ENCODE peak calls at places on chromosomes 16 and 17, in ten cellular contexts. R is Caco-2, J is lower lobe of right lung, B is transverse colon, M is AG04450, L is kidney, Q is sigmoid colon, Z is uterus, F is mammary epithelial cell, C is IMR-90. N is an unnamed sample.

GRCh38 chr17:78979780-78980623 is at the start of gene LGALS3BP:
- DNase-seq in Q (peak), F (peak), C (peak), Z (peak), J (peak), R (peak), M (peak), B (peak), L (peak), N (peak)

GRCh38 chr17:62701706-62702085 is 74.2 kb downstream of the MRC2 start:
- DNase-seq in Z (no peak), F (no peak), M (no peak), R (no peak), B (no peak), Q (peak), L (peak), C (no peak), J (no peak), N (no peak)

GRCh38 chr17:78645421-78646295 is 68.5 kb upstream of the DNAH17 start:
- DNase-seq in C (peak), J (peak), Z (peak), F (no peak), R (no peak), M (no peak), L (peak), B (peak), Q (peak), N (peak)

GRCh38 chr16:87047221-87048037 is 269.8 kb downstream of the C16orf95 start:
- DNase-seq in R (peak), L (no peak), F (no peak), Z (no peak), J (no peak), B (no peak), C (peak), Q (no peak), M (no peak), N (peak)

GRCh38 chr17:63641678-63642077 is 19.5 kb downstream of the MAP3K3 start:
- DNase-seq in J (no peak), C (no peak), Z (no peak), B (peak), M (no peak), L (no peak), F (no peak), R (no peak), Q (no peak), N (no peak)

GRCh38 chr17:31919802-31920525 is 16.8 kb upstream of the SUZ12 start:
- DNase-seq in Z (no peak), B (no peak), R (no peak), Q (no peak), F (peak), L (no peak), J (no peak), C (peak), M (peak), N (no peak)

GRCh38 chr16:77212736-77213541 is 13.7 kb downstream of the SYCE1L start:
- DNase-seq in M (no peak), B (peak), Q (peak), F (peak), J (peak), Z (peak), R (peak), C (no peak), L (peak), N (peak)

GRCh38 chr17:50845260-50846147 is 10.1 kb downstream of the WFIKKN2 start:
- DNase-seq in Z (no peak), R (peak), Q (peak), M (no peak), L (no peak), B (no peak), C (peak), J (no peak), F (peak), N (peak)

GRCh38 chr16:72427786-72428480 is 256.0 kb upstream of the PMFBP1 start:
- DNase-seq in C (no peak), L (no peak), Z (no peak), J (no peak), M (no peak), Q (no peak), R (no peak), F (no peak), B (no peak), N (no peak)

GRCh38 chr17:61122356-61122913 is 277.2 kb upstream of the TBX2 start:
- DNase-seq in L (no peak), M (no peak), Z (no peak), F (no peak), J (no peak), Q (no peak), B (no peak), R (no peak), C (no peak), N (no peak)

GRCh38 chr17:74631468-74632195 is 8.1 kb upstream of the CD300E start:
- DNase-seq in L (no peak), F (no peak), M (no peak), Z (no peak), B (no peak), Q (no peak), J (no peak), C (no peak), R (no peak), N (peak)

GRCh38 chr17:17347234-17347955 is 44.2 kb downstream of the NT5M start:
- DNase-seq in B (no peak), J (no peak), M (no peak), Q (no peak), L (no peak), F (no peak), R (no peak), Z (no peak), C (no peak), N (peak)

GRCh38 chr17:63476494-63476856 is 386 bp upstream of the ACE start:
- DNase-seq in Q (no peak), F (no peak), R (peak), B (no peak), M (no peak), J (no peak), Z (no peak), L (no peak), C (no peak), N (peak)

GRCh38 chr17:869567-870530 is 87.7 kb downstream of the MRM3 start:
- DNase-seq in B (no peak), Z (peak), M (no peak), Q (peak), R (no peak), L (no peak), J (no peak), F (peak), C (peak), N (no peak)

GRCh38 chr17:44925731-44926697 is 10.7 kb upstream of the GFAP start:
- DNase-seq in J (peak), L (peak), M (no peak), R (no peak), Z (no peak), B (no peak), C (no peak), Q (peak), F (no peak), N (no peak)

GRCh38 chr16:88325976-88326375 is 56.8 kb upstream of the ZNF469 start:
- DNase-seq in R (no peak), F (no peak), C (no peak), L (peak), Z (no peak), M (no peak), B (no peak), J (no peak), Q (no peak), N (no peak)

GRCh38 chr17:34667656-34668055 is 88.3 kb downstream of the TMEM132E start:
- DNase-seq in Q (no peak), L (no peak), M (no peak), B (no peak), Z (no peak), F (no peak), C (no peak), R (no peak), J (no peak), N (no peak)

GRCh38 chr17:34131386-34131785 is 123.7 kb upstream of the CCL2 start:
- DNase-seq in J (no peak), B (no peak), M (no peak), L (no peak), R (no peak), Z (no peak), Q (no peak), F (no peak), C (no peak), N (no peak)

GRCh38 chr17:42519546-42520444 is 16.2 kb upstream of the NAGLU start:
- DNase-seq in C (peak), B (peak), M (peak), J (peak), L (peak), Z (peak), R (peak), Q (peak), F (peak), N (peak)

GRCh38 chr17:19805006-19805405 is 56.9 kb upstream of the ALDH3A1 start:
- DNase-seq in J (no peak), M (peak), R (no peak), C (peak), B (no peak), Z (no peak), L (no peak), F (no peak), Q (no peak), N (no peak)

GRCh38 chr17:74968361-74968780 is 4.2 kb downstream of the HID1 start:
- DNase-seq in B (peak), L (no peak), J (no peak), M (no peak), R (peak), C (no peak), Z (no peak), F (no peak), Q (no peak), N (peak)

GRCh38 chr17:81456798-81457197 is 55.8 kb downstream of the ACTG1 start:
- DNase-seq in B (no peak), F (no peak), R (no peak), M (no peak), Z (no peak), C (no peak), L (no peak), J (no peak), Q (no peak), N (peak)

GRCh38 chr17:31580331-31581021 is 189.0 kb downstream of the RAB11FIP4 start:
- DNase-seq in R (no peak), F (peak), J (peak), Q (no peak), B (no peak), M (no peak), Z (peak), L (no peak), C (peak), N (no peak)

GRCh38 chr16:716250-716607 is 1.3 kb downstream of the METRN start:
- DNase-seq in Q (no peak), R (no peak), C (no peak), Z (no peak), L (no peak), M (no peak), F (no peak), B (no peak), J (no peak), N (peak)

GRCh38 chr16:828891-829290 is 28.4 kb upstream of the GNG13 start:
- DNase-seq in C (no peak), F (no peak), L (no peak), Z (no peak), R (no peak), M (no peak), Q (no peak), B (no peak), J (no peak), N (no peak)

GRCh38 chr16:5056347-5056746 is 9.4 kb downstream of the C16orf89 start:
- DNase-seq in Z (no peak), F (no peak), R (no peak), J (no peak), L (no peak), Q (no peak), C (no peak), B (peak), M (no peak), N (peak)

GRCh38 chr16:69089091-69089912 is 16.2 kb upstream of the HAS3 start:
- DNase-seq in L (no peak), Z (no peak), R (no peak), F (no peak), B (no peak), J (peak), M (no peak), Q (no peak), C (peak), N (peak)
- H3K4me3 ChIP-seq in L (no peak), Z (no peak), R (no peak), F (no peak), B (no peak), J (no peak), M (no peak), Q (no peak), C (no peak), N (no peak)

GRCh38 chr17:4170639-4171280 is 27.8 kb downstream of the CYB5D2 start:
- DNase-seq in C (no peak), Q (no peak), J (no peak), R (no peak), L (peak), B (no peak), Z (no peak), M (no peak), F (no peak), N (no peak)

GRCh38 chr17:4174556-4174955 is 31.6 kb downstream of the CYB5D2 start:
- DNase-seq in C (no peak), L (peak), M (no peak), B (no peak), Q (no peak), J (no peak), Z (no peak), F (no peak), R (no peak), N (no peak)

GRCh38 chr17:4173771-4174170 is 30.8 kb downstream of the CYB5D2 start:
- DNase-seq in C (no peak), Z (no peak), R (no peak), B (no peak), M (no peak), Q (no peak), F (no peak), J (no peak), L (no peak), N (no peak)

GRCh38 chr17:4175921-4176802 is 33.2 kb downstream of the CYB5D2 start:
- DNase-seq in M (no peak), C (peak), Z (no peak), L (peak), F (no peak), R (no peak), Q (no peak), J (no peak), B (no peak), N (no peak)

GRCh38 chr17:4172356-4172755 is 29.4 kb downstream of the CYB5D2 start:
- DNase-seq in Q (no peak), C (no peak), B (no peak), M (no peak), F (no peak), R (no peak), J (no peak), Z (no peak), L (peak), N (no peak)
- H3K4me3 ChIP-seq in Q (no peak), C (no peak), B (no peak), M (no peak), F (no peak), R (no peak), J (no peak), Z (no peak), L (no peak), N (no peak)

GRCh38 chr16:29662000-29662728 is 883 bp upstream of the SPN start:
- DNase-seq in C (no peak), R (no peak), M (no peak), F (no peak), J (no peak), Q (no peak), L (no peak), B (no peak), Z (no peak), N (no peak)

GRCh38 chr16:29663020-29663828 is at the start of gene SPN:
- DNase-seq in Z (no peak), R (no peak), Q (no peak), L (peak), J (peak), C (no peak), B (peak), F (no peak), M (no peak), N (peak)

GRCh38 chr16:29664133-29664912 is 1.3 kb downstream of the SPN start:
- DNase-seq in R (no peak), L (peak), F (no peak), Q (no peak), Z (no peak), C (no peak), M (no peak), B (peak), J (peak), N (no peak)

GRCh38 chr16:29663829-29664132 is 734 bp downstream of the SPN start:
- DNase-seq in B (no peak), F (no peak), C (no peak), Z (no peak), R (no peak), J (no peak), M (no peak), Q (no peak), L (no peak), N (no peak)

DNA sequence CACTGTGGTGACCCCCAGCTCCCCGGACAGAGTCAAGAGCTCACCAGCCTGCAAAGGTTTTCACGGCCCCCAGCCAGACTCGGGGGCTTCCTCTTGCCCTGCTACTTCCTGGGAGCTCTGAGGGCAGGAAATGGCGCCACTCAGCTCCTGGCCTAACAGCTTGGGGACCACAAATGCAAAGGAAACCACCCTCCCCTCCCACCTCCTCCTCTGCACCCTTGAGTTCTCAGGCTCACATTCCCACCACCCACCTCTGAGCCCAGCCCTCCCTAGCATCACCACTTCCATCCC is 373 bp upstream of the SPN start:
- DNase-seq in Z (no peak), Q (no peak), F (no peak), L (no peak), R (no peak), B (peak), M (no peak), J (peak), C (no peak), N (no peak)
- H3K4me3 ChIP-seq in Z (no peak), Q (no peak), F (no peak), L (no peak), R (no peak), B (no peak), M (no peak), J (peak), C (no peak), N (no peak)

DNA sequence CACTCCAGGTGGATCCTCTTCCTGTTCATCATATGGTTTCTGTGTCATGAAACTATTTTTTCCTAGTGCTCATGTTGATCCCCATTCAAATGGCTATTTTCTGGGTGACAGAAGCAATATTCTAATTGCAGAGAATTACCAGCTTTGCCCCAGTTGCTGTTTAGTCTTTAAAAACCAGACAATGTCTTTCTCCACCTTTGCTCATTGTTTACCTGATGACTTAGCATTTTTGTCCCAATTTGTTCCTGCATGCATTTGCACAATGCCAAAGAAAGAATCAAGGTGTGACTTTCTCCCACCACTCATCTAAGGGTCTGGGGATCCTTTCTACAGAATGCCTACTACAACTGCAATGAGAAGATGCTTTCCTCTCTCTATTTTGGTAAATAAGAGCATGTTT is 439.9 kb upstream of the MAF start:
- DNase-seq in C (no peak), Z (no peak), B (no peak), Q (no peak), M (no peak), J (no peak), R (no peak), F (no peak), L (no peak), N (no peak)
- H3K4me3 ChIP-seq in C (no peak), Z (no peak), B (no peak), Q (no peak), M (no peak), J (no peak), R (no peak), F (no peak), L (no peak), N (no peak)